ENCODE peak calls at places on chromosomes 1 and 21, in seven cellular contexts. M, F, K, D, L, X and S are unnamed samples. For H3K27me3, the result is how much of the 10 kb centered on the place peaks cover.

GRCh38 chr1:192702212-192702993 is 66.5 kb downstream of the RGS13 start:
- DNase-seq in D (peak), F (peak), K (no peak), L (no peak), X (no peak), M (no peak), S (no peak)

GRCh38 chr1:218254296-218254918 is 30.7 kb upstream of the RRP15 start:
- DNase-seq in D (no peak), M (no peak), K (no peak), F (peak), X (no peak), L (no peak), S (no peak)

GRCh38 chr1:28508435-28508754 is 2.6 kb downstream of the RCC1 start:
- DNase-seq in L (no peak), D (no peak), K (no peak), M (no peak), F (no peak), X (no peak), S (no peak)

GRCh38 chr1:31436596-31437432 is 23.8 kb downstream of the SERINC2 start:
- DNase-seq in D (no peak), M (no peak), K (peak), X (no peak), F (no peak), L (no peak), S (no peak)

GRCh38 chr1:56168176-56168575 is 411.2 kb downstream of the PLPP3 start:
- DNase-seq in F (no peak), M (no peak), K (no peak), D (no peak), X (no peak), L (no peak), S (no peak)

GRCh38 chr1:118649406-118649805 is 338.7 kb downstream of the TBX15 start:
- DNase-seq in X (no peak), K (no peak), D (no peak), M (no peak), F (no peak), L (no peak), S (no peak)

GRCh38 chr1:234782057-234782800 is 172.3 kb upstream of the IRF2BP2 start:
- DNase-seq in D (no peak), L (no peak), M (no peak), X (no peak), F (no peak), K (peak), S (no peak)

GRCh38 chr21:17570773-17571172 is 41.9 kb downstream of the BTG3 start:
- DNase-seq in K (no peak), F (no peak), M (no peak), L (no peak), D (no peak), X (no peak), S (no peak)

GRCh38 chr1:17594690-17595601 is 55.4 kb downstream of the ARHGEF10L start:
- DNase-seq in F (peak), L (no peak), K (no peak), X (no peak), D (no peak), M (no peak), S (no peak)

GRCh38 chr1:244789731-244790130 is 45.7 kb upstream of the COX20 start:
- DNase-seq in L (no peak), X (no peak), F (no peak), D (no peak), M (no peak), K (no peak), S (no peak)

GRCh38 chr1:166383137-166383536 is 216.3 kb upstream of the FAM78B start:
- DNase-seq in X (no peak), F (no peak), D (no peak), M (no peak), L (no peak), K (no peak), S (no peak)

GRCh38 chr1:243798726-243799125 is 51.3 kb downstream of the AKT3 start:
- DNase-seq in X (no peak), L (no peak), K (no peak), D (peak), F (no peak), M (no peak), S (no peak)

GRCh38 chr1:105023719-105024118 is 1274.0 kb downstream of the AMY1C start:
- DNase-seq in K (no peak), D (no peak), X (no peak), M (no peak), F (no peak), L (no peak), S (no peak)

GRCh38 chr1:212070720-212071302 is 35.3 kb downstream of the DTL start:
- DNase-seq in L (no peak), F (peak), M (no peak), K (no peak), X (no peak), D (peak), S (no peak)

GRCh38 chr1:21573971-21574458 is 64.8 kb downstream of the ALPL start:
- DNase-seq in F (peak), M (peak), D (peak), L (peak), X (peak), K (peak), S (peak)

GRCh38 chr1:154199563-154199879 is 6.6 kb downstream of the CFAP141 start:
- DNase-seq in X (no peak), M (no peak), F (no peak), L (no peak), K (no peak), D (no peak), S (no peak)

GRCh38 chr1:23567996-23568607 is 8.8 kb upstream of the ID3 start:
- DNase-seq in F (no peak), X (no peak), K (peak), D (no peak), L (peak), M (peak), S (no peak)

GRCh38 chr1:91830242-91831131 is 55.5 kb downstream of the TGFBR3 start:
- DNase-seq in X (peak), M (peak), F (peak), D (peak), K (peak), L (peak), S (no peak)

GRCh38 chr1:62276791-62277190 is 42.4 kb downstream of the KANK4 start:
- DNase-seq in X (no peak), L (no peak), D (no peak), F (no peak), M (no peak), K (no peak), S (no peak)

GRCh38 chr1:172417552-172417951 is 2.9 kb upstream of the C1orf105 start:
- DNase-seq in F (no peak), L (no peak), M (no peak), K (no peak), D (no peak), X (no peak), S (no peak)

GRCh38 chr1:117780981-117781475 is 148.4 kb downstream of the GDAP2 start:
- DNase-seq in D (no peak), F (no peak), X (no peak), M (no peak), K (peak), L (no peak), S (no peak)

GRCh38 chr21:28773036-28773435 is 219.6 kb downstream of the LTN1 start:
- DNase-seq in M (no peak), K (no peak), L (no peak), X (no peak), D (no peak), F (no peak), S (no peak)

GRCh38 chr1:36352910-36353878 is 29.7 kb upstream of the EVA1B start:
- DNase-seq in L (no peak), X (no peak), K (no peak), D (peak), F (no peak), M (no peak), S (peak)

GRCh38 chr1:232805269-232806070 is at the start of gene MAP10:
- DNase-seq in K (peak), L (peak), X (peak), M (peak), F (peak), D (peak), S (peak)

GRCh38 chr21:17462276-17462981 is 50.4 kb upstream of the CXADR start:
- DNase-seq in D (peak), K (no peak), M (peak), X (peak), F (no peak), L (no peak), S (no peak)

GRCh38 chr1:101465941-101466340 is 229.1 kb downstream of the S1PR1 start:
- DNase-seq in X (no peak), K (no peak), F (no peak), M (no peak), D (no peak), L (no peak), S (no peak)

DNA sequence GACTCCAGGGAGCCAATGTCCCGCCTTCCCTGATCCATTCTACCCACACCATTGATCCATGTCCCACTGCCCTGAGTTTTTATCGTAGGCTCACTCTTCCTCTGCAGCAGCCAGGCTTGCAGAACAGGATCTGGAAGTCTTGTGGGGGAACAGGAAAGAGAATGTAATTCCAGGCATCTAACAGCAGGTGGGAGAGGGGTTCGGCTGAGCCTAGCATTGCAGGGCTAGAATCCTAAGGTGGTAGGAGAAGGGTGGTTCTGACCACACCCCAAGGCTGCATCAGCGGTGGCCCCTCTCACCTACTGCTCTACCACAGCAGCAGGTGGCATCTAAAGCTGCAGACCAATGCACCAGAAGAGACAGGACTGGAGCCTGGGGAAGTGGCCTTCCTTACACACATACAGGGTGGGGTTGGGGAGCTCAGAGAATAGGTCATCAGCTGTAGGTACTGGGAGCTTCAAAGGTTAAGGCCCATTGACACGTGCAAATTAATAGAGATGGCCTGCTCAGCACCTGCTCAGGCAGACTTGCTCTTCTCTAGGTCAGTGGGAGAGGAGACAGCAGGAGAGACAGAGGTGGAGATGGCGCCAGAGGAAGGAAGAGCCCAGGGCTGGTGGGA is 20.5 kb downstream of the KNCN start:
- DNase-seq in K (no peak), M (no peak), L (no peak), D (no peak), F (no peak), X (no peak), S (no peak)
- H3K27me3 ChIP-seq in K (under half), M (under half), L (half or more), D (under half), F (under half), X (under half), S (under half)

GRCh38 chr1:3036646-3037280 is 15.5 kb downstream of the ACTRT2 start:
- DNase-seq in X (no peak), F (no peak), L (no peak), K (peak), D (no peak), M (no peak), S (peak)

GRCh38 chr1:3035871-3036645 is 14.8 kb downstream of the ACTRT2 start:
- DNase-seq in M (peak), L (no peak), X (no peak), K (peak), F (no peak), D (no peak), S (peak)

GRCh38 chr1:3038571-3039181 is 17.4 kb downstream of the ACTRT2 start:
- DNase-seq in K (peak), L (no peak), F (no peak), M (peak), X (no peak), D (no peak), S (peak)

GRCh38 chr1:3038113-3038551 is 16.9 kb downstream of the ACTRT2 start:
- DNase-seq in K (peak), D (no peak), X (peak), F (no peak), M (peak), L (no peak), S (peak)

GRCh38 chr1:3037281-3038040 is 16.2 kb downstream of the ACTRT2 start:
- DNase-seq in F (no peak), D (no peak), L (no peak), K (peak), M (peak), X (no peak), S (peak)
- H3K27me3 ChIP-seq in F (under half), D (under half), L (under half), K (under half), M (under half), X (under half), S (under half)

GRCh38 chr1:228058981-228059535 is 23.4 kb upstream of the ARF1 start:
- DNase-seq in X (no peak), M (no peak), D (no peak), F (no peak), K (no peak), L (peak), S (peak)
- H3K27me3 ChIP-seq in X (under half), M (under half), D (under half), F (under half), K (half or more), L (half or more), S (half or more)

GRCh38 chr1:112743174-112744018 is 28.3 kb upstream of the PPM1J start:
- DNase-seq in M (no peak), D (peak), F (no peak), K (no peak), X (no peak), L (no peak), S (no peak)
- H3K27me3 ChIP-seq in M (under half), D (under half), F (under half), K (under half), X (under half), L (under half), S (under half)